ENCODE peak calls at places on chromosomes 12 and 14, in ten cellular contexts. G is fibroblast of lung, I is PC-3, L is kidney, B is HCT116, J is WERI-Rb-1, U is choroid plexus epithelial cell, W is heart left ventricle, F is pancreas, E is astrocyte of the spinal cord. K is an unnamed sample.

GRCh38 chr14:102462391-102462790 is 47.2 kb downstream of the ANKRD9 start:
- DNase-seq in G (no peak), I (no peak), L (no peak), B (no peak), J (no peak), U (no peak), W (no peak), F (no peak), E (no peak), K (no peak)

GRCh38 chr14:68816943-68817430 is 24.1 kb upstream of the ZFP36L1 start:
- DNase-seq in G (no peak), I (no peak), L (no peak), B (no peak), J (no peak), U (no peak), W (no peak), F (no peak), E (no peak), K (no peak)

GRCh38 chr12:132230381-132230780 is 86.1 kb downstream of the NOC4L start:
- DNase-seq in G (no peak), I (no peak), L (peak), B (no peak), J (no peak), U (no peak), W (no peak), F (no peak), E (no peak), K (no peak)

GRCh38 chr12:94649349-94650142 is 811 bp downstream of the TMCC3 start:
- DNase-seq in G (peak), I (peak), L (peak), B (no peak), J (peak), U (peak), W (peak), F (peak), E (peak), K (peak)

GRCh38 chr12:109052415-109053323 is at the start of gene USP30:
- DNase-seq in G (peak), I (peak), L (peak), B (peak), J (peak), U (peak), W (peak), F (peak), E (peak), K (peak)

GRCh38 chr12:31317471-31318397 is 8.2 kb downstream of the SINHCAF start:
- DNase-seq in G (peak), I (no peak), L (no peak), B (no peak), J (no peak), U (peak), W (no peak), F (no peak), E (peak), K (no peak)

GRCh38 chr14:21026988-21027315 is 2.1 kb upstream of the NDRG2 start:
- DNase-seq in G (no peak), I (no peak), L (no peak), B (no peak), J (no peak), U (no peak), W (peak), F (no peak), E (no peak), K (no peak)

GRCh38 chr14:54567634-54568561 is 970 bp downstream of the SAMD4A start:
- DNase-seq in G (peak), I (peak), L (peak), B (no peak), J (peak), U (peak), W (peak), F (peak), E (peak), K (peak)

GRCh38 chr12:40141996-40142395 is 36.1 kb upstream of the SLC2A13 start:
- DNase-seq in G (no peak), I (no peak), L (no peak), B (no peak), J (no peak), U (no peak), W (no peak), F (no peak), E (no peak), K (no peak)

DNA sequence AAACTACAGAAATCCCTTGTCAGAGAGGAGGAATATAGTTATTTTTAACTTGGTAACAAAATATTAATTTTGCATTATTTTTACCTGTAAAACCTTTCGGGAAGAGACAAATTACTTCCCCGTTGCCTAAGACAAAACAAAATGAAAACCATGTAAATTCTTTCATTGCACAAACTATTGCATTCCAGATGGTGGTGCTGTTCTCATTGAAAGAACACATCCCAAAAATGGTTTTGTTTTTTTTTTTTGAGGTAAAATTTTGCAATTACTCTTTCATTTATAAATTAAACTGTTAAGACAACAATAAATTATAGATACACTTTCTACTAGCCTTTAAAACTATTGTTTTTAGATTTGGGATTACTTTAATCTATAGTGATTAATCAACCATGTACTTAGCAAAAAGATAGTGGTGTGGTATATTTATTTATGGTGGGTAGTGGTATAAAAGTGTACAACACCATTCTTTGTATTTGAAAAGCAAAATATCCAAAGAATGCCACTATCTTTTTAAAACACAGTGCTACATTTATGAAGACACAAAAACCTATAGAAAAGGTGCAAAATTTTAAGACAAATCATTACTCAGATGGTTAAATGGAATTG is 115.5 kb downstream of the SLC38A1 start:
- DNase-seq in G (peak), I (peak), L (no peak), B (peak), J (no peak), U (peak), W (no peak), F (no peak), E (peak), K (no peak)
- TF ChIP-seq CTCF in G (peak), I (peak), L (peak), B (peak), J (peak), U (peak), W (peak), F (peak), E (peak), K (peak)

DNA sequence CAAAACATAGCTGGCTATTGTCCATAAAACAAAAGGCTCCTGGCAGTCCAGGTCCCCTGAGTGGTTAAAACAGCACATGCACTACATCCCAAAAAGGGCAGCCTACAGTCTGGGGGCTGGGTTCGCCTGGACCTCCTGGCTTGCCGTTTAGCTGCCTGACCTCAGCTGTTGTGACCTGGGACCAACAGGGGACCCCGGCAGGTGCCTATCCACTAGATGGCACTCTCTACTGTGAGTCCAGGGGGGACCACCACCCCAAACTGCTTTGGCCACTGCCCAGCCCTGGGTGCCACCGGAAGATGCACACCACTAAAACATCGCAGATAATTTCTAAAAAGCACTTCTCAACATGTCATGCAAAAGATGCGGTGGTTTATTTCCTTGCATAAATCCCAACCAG is 2.9 kb upstream of the RTL1 start:
- DNase-seq in G (no peak), I (no peak), L (no peak), B (no peak), J (no peak), U (no peak), W (no peak), F (no peak), E (no peak), K (peak)
- TF ChIP-seq CTCF in G (no peak), I (peak), L (no peak), B (peak), J (peak), U (peak), W (no peak), F (no peak), E (peak), K (peak)

GRCh38 chr14:78704965-78705364 is 534.8 kb downstream of the NRXN3 start:
- DNase-seq in G (no peak), I (no peak), L (no peak), B (no peak), J (no peak), U (no peak), W (no peak), F (no peak), E (no peak), K (no peak)

GRCh38 chr14:78697341-78697740 is 527.2 kb downstream of the NRXN3 start:
- DNase-seq in G (peak), I (peak), L (no peak), B (peak), J (no peak), U (peak), W (no peak), F (no peak), E (peak), K (no peak)

GRCh38 chr14:78698991-78699390 is 528.8 kb downstream of the NRXN3 start:
- DNase-seq in G (no peak), I (no peak), L (no peak), B (no peak), J (no peak), U (no peak), W (no peak), F (no peak), E (no peak), K (no peak)

GRCh38 chr14:78701246-78701645 is 531.1 kb downstream of the NRXN3 start:
- DNase-seq in G (peak), I (no peak), L (no peak), B (no peak), J (no peak), U (peak), W (no peak), F (no peak), E (peak), K (no peak)

GRCh38 chr14:78700236-78700635 is 530.1 kb downstream of the NRXN3 start:
- DNase-seq in G (no peak), I (peak), L (no peak), B (no peak), J (no peak), U (peak), W (no peak), F (no peak), E (no peak), K (no peak)
- TF ChIP-seq CTCF in G (no peak), I (no peak), L (no peak), B (no peak), J (no peak), U (no peak), W (no peak), F (no peak), E (no peak), K (no peak)

GRCh38 chr14:24365600-24366374 is 2.2 kb upstream of the NFATC4 start:
- DNase-seq in G (peak), I (peak), L (peak), B (peak), J (peak), U (peak), W (peak), F (peak), E (peak), K (peak)
- TF ChIP-seq CTCF in G (peak), I (peak), L (peak), B (peak), J (peak), U (peak), W (peak), F (peak), E (peak), K (peak)

DNA sequence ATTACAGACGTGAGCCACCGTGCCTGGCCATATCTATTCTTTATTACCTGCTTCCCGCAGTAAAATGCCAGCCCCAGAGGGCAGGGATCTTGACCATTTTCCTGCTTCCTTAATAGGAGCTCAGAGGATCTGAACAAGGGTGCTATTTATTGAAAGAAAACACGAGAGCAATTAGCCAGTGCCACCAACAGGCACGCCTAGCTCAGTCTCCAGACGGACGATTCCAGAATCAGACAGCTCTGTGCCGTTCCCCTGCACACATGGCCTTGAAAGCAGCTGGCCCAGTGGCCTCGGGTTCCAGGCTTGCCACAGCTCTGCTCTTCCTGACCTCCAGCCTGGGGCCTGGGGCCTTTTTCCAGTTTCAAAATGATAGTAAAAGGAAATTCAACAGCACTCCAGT is 135.2 kb upstream of the RFLNA start:
- DNase-seq in G (no peak), I (no peak), L (no peak), B (no peak), J (no peak), U (no peak), W (no peak), F (no peak), E (no peak), K (no peak)
- TF ChIP-seq CTCF in G (no peak), I (no peak), L (no peak), B (no peak), J (no peak), U (no peak), W (no peak), F (no peak), E (no peak), K (no peak)

DNA sequence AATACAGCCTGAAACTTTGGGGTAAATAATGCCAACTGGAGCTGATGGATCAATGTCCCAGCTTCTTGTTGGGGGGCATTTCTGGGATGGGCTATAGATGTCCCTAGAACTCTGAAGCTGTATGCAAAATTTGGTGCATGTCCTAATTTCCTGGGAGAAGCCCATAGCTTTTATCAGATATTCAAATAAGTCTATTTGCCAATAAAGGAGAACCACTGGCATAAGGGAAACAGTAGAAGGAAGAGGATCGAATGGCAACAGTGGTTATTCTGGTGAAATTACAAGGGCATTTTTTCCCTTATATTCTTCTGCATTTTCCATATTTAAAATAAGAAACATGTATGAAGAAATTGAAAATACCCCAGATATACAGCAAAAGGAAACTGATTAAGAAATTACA is 34.2 kb downstream of the PSMA6 start:
- DNase-seq in G (no peak), I (no peak), L (no peak), B (no peak), J (no peak), U (no peak), W (no peak), F (no peak), E (no peak), K (no peak)
- TF ChIP-seq CTCF in G (no peak), I (no peak), L (no peak), B (no peak), J (no peak), U (no peak), W (no peak), F (no peak), E (no peak), K (no peak)

DNA sequence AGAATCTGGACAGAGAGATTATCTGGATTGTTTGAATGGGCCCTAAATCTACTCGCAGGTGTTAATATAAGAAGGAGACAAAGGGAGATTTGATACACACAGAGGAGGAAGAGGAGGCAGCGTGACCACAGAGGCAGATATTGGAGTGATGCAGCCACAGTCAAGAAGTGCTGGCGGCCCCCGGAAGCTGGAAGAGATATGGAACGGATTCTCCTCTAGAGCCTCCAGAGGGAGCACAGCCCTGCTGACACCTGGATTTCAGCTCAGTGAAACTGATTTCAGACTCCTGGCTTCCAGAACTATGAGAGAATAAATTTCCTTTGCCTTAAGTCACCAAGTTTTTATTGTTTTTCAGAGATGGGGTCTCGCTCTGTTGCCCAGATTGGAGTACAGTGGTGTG is 9.2 kb upstream of the TC2N start:
- DNase-seq in G (no peak), I (no peak), L (peak), B (no peak), J (no peak), U (no peak), W (no peak), F (no peak), E (no peak), K (no peak)
- TF ChIP-seq CTCF in G (no peak), I (no peak), L (no peak), B (no peak), J (no peak), U (peak), W (no peak), F (no peak), E (no peak), K (no peak)